ENCODE peak calls at places on chromosomes 6 and 20, in four cellular contexts. I is right lobe of liver, C is fibroblast of pulmonary artery, L is AG04450. T is an unnamed sample.

GRCh38 chr20:381581-382290 is 1.2 kb downstream of the TRIB3 start:
- DNase-seq in L (no peak), I (peak), C (peak), T (peak)

GRCh38 chr6:106534564-106534982 is 94.7 kb downstream of the RTN4IP1 start:
- DNase-seq in C (no peak), I (no peak), L (no peak), T (no peak)

GRCh38 chr6:25642667-25643328 is 9.2 kb upstream of the SCGN start:
- DNase-seq in L (no peak), I (no peak), C (no peak), T (no peak)

GRCh38 chr6:7058250-7058923 is 49.4 kb upstream of the RREB1 start:
- DNase-seq in L (peak), C (peak), I (peak), T (no peak)

GRCh38 chr20:61895016-61895415 is 170.7 kb downstream of the TAF4 start:
- DNase-seq in L (no peak), C (no peak), I (no peak), T (no peak)

GRCh38 chr6:122428781-122429180 is 29.3 kb downstream of the HSF2 start:
- DNase-seq in C (peak), L (no peak), I (no peak), T (no peak)

GRCh38 chr6:122878809-122879208 is 89.8 kb downstream of the SMPDL3A start:
- DNase-seq in C (no peak), L (no peak), I (no peak), T (no peak)

GRCh38 chr20:47099749-47100515 is 205.3 kb downstream of the EYA2 start:
- DNase-seq in C (peak), L (no peak), I (no peak), T (no peak)

GRCh38 chr20:39961667-39962066 is 727.4 kb downstream of the MAFB start:
- DNase-seq in I (no peak), L (no peak), C (no peak), T (no peak)

GRCh38 chr6:1901556-1901955 is 291.8 kb downstream of the FOXC1 start:
- DNase-seq in L (peak), C (peak), I (no peak), T (no peak)

GRCh38 chr20:57964011-57964862 is 254.4 kb upstream of the PMEPA1 start:
- DNase-seq in L (no peak), C (no peak), I (no peak), T (no peak)

GRCh38 chr6:158819977-158820632 is 937 bp upstream of the EZR start:
- DNase-seq in L (no peak), C (no peak), I (no peak), T (no peak)

GRCh38 chr6:44068607-44069296 is 58.5 kb downstream of the MRPL14 start:
- DNase-seq in I (no peak), C (no peak), L (no peak), T (no peak)

GRCh38 chr20:62111148-62111547 is 11.1 kb upstream of the LSM14B start:
- DNase-seq in I (no peak), L (no peak), C (no peak), T (no peak)

GRCh38 chr6:7204726-7205125 is 97.0 kb downstream of the RREB1 start:
- DNase-seq in L (no peak), I (no peak), C (peak), T (no peak)

GRCh38 chr20:38602185-38602581 is 574 bp downstream of the ARHGAP40 start:
- DNase-seq in I (no peak), L (no peak), C (no peak), T (no peak)
- H3K4me3 ChIP-seq in I (no peak), L (no peak), C (no peak), T (no peak)

GRCh38 chr6:63968650-63969049 is 333.0 kb downstream of the PHF3 start:
- DNase-seq in L (no peak), C (no peak), I (no peak), T (no peak)

GRCh38 chr6:63964347-63964746 is 328.7 kb downstream of the PHF3 start:
- DNase-seq in L (no peak), I (no peak), C (no peak), T (no peak)

GRCh38 chr6:63963756-63964315 is 328.2 kb downstream of the PHF3 start:
- DNase-seq in C (no peak), L (no peak), I (no peak), T (no peak)
- H3K4me3 ChIP-seq in C (no peak), L (no peak), I (no peak), T (no peak)

GRCh38 chr6:34229877-34230276 is 6.8 kb upstream of the HMGA1 start:
- DNase-seq in C (no peak), I (no peak), L (no peak), T (no peak)

GRCh38 chr6:34225551-34225950 is 11.1 kb upstream of the HMGA1 start:
- DNase-seq in C (no peak), I (no peak), L (no peak), T (no peak)

GRCh38 chr6:34226066-34226465 is 10.6 kb upstream of the HMGA1 start:
- DNase-seq in C (no peak), L (no peak), I (no peak), T (no peak)

GRCh38 chr6:34226731-34227586 is 9.7 kb upstream of the HMGA1 start:
- DNase-seq in C (no peak), I (no peak), L (no peak), T (no peak)

GRCh38 chr6:34227656-34228421 is 8.8 kb upstream of the HMGA1 start:
- DNase-seq in C (no peak), I (no peak), L (no peak), T (no peak)
- H3K4me3 ChIP-seq in C (no peak), I (no peak), L (no peak), T (no peak)

DNA sequence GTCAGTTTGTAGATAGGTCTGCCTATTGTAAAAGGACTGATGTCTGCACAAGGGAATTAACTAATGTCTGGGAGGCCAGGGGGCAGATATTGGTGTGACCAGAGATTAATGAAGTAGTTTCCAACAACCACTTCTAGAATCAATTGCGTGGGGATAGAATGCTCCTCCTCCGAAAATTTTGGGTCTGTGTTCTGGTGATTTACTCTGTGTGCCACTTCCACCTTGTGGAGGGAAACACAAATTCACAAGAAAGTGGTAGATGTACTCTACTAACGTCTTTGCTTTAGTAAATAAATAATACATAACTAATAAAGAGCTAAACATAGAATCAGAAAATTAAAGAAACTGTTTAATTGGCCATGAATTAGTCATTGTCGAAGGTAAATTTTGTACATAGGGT is 25.5 kb downstream of the TMEM14A start:
- DNase-seq in L (no peak), I (no peak), C (no peak), T (no peak)
- H3K4me3 ChIP-seq in L (no peak), I (no peak), C (no peak), T (no peak)

GRCh38 chr6:6007311-6008113 is 787 bp upstream of the NRN1 start:
- DNase-seq in I (no peak), L (no peak), C (no peak), T (peak)
- H3K4me3 ChIP-seq in I (peak), L (peak), C (no peak), T (peak)

DNA sequence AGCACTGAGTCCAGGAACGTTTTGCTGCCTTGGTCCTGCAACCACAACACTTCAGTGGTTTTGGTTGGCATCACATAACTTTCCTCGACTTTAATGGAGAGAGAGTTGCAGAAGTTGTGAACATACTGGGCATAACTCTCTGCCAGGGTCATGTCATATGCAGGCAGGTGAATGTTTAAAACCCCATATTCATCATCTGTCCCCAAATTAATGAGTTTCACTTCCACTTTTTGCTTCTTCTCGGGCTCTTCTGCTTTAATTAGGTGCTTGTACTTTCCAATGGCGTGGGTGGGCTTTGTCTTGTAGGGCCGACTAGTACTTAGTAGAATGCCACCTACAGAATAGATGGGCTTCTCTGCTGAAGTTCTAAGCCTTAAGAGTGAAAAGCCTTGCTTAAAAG is 45.2 kb upstream of the TFAP2A start:
- DNase-seq in C (no peak), L (no peak), I (no peak), T (no peak)
- H3K4me3 ChIP-seq in C (no peak), L (no peak), I (no peak), T (no peak)

DNA sequence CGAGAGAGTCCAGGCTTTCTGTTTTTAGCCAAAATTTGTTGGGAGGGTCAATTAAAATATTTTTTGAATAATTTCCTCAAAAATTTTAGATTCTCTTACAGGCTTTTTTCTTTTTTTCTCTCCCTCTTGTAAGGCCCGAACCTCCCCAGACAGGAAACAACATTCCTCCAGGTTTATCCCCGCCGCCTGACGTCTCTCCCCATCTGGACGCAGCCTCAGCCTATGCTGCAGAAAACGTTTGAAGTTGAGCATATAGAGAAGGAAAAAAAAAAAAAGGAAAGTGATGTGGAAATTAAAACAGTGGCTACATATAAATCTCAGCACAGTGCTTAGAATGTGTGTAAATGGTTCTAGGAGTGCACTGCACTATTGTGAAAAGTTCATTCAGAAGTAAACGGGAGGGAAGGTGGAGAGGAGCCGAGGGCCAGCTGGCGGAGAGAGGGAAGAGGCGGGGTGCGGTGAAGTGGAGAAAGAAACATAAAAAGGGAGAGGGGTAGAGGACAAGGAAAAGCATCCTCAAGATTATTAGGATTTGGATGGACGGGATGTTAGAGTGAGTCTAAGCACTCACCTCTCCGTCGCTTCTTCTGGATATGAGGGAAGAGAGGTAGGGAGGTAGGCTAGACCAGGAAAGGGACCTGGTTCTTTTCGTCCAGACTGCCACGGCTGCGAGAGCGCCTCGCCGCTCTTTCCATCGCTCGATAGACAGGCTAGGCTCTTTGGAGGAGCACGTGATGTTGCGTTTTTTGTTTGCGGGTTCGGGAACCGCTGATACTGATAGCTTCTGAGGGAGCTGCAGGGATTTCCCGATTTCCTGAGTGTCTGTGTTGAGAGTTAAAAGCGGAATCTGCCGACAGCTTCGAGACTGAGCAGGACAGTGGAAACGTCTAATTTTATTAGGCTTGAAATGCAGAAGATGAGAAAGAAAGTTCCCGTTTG is 98.7 kb downstream of the TRIM27 start:
- DNase-seq in I (no peak), C (no peak), L (no peak), T (no peak)
- H3K4me3 ChIP-seq in I (no peak), C (no peak), L (peak), T (no peak)

GRCh38 chr20:21109144-21109543 is 3.0 kb upstream of the LINC00237 start:
- DNase-seq in L (no peak), C (no peak), I (no peak), T (no peak)
- H3K4me3 ChIP-seq in L (no peak), C (no peak), I (no peak), T (no peak)

GRCh38 chr6:13427838-13428527 is 59.4 kb downstream of the GFOD1 start:
- DNase-seq in I (no peak), C (no peak), L (no peak), T (no peak)
- H3K4me3 ChIP-seq in I (no peak), C (no peak), L (no peak), T (no peak)

T was measured in HAP-1.